ENCODE peak calls at places on chromosomes 2 and 18, in ten cellular contexts. L is NCI-H774; F is lung; X is activated CD4-positive, alpha-beta T cell treated with anti-CD3 and anti-CD28 coated beads for 36 hours; I is CD4-positive, CD25-positive, alpha-beta regulatory T cell; E is AG09309; G is A549; R is GDM1; S is GM04504; Q is adrenal gland. C is an unnamed sample.

GRCh38 chr18:34767601-34768027 is 57.5 kb downstream of the DTNA start:
- DNase-seq in R (no peak), F (no peak), I (no peak), Q (no peak), S (peak), G (no peak), X (no peak), L (no peak), E (peak), C (no peak)

GRCh38 chr2:240107386-240107785 is 28.7 kb downstream of the COPS9 start:
- DNase-seq in E (no peak), X (no peak), R (no peak), G (no peak), I (no peak), L (no peak), F (no peak), S (no peak), Q (no peak), C (no peak)

GRCh38 chr2:170585067-170585466 is 130.1 kb upstream of the SP5 start:
- DNase-seq in F (no peak), X (no peak), E (no peak), Q (no peak), G (no peak), R (no peak), L (no peak), S (no peak), I (no peak), C (no peak)

GRCh38 chr2:34025196-34025595 is 426.1 kb upstream of the FAM98A start:
- DNase-seq in S (no peak), I (no peak), F (no peak), L (no peak), R (no peak), E (no peak), X (no peak), G (no peak), Q (no peak), C (no peak)

GRCh38 chr2:219541611-219542180 is 1.9 kb downstream of the CHPF start:
- DNase-seq in X (peak), L (peak), Q (peak), F (peak), G (peak), S (no peak), E (no peak), R (peak), I (peak), C (peak)

GRCh38 chr2:74867841-74868658 is 34.1 kb downstream of the HK2 start:
- DNase-seq in L (no peak), E (peak), Q (no peak), F (no peak), G (peak), R (no peak), I (no peak), X (no peak), S (peak), C (no peak)

GRCh38 chr18:78927616-78928015 is 52.0 kb upstream of the SALL3 start:
- DNase-seq in Q (no peak), R (no peak), E (no peak), L (no peak), G (no peak), I (no peak), F (no peak), S (no peak), X (no peak), C (no peak)

GRCh38 chr2:118310878-118311442 is 222.7 kb downstream of the INSIG2 start:
- DNase-seq in I (no peak), Q (no peak), S (no peak), G (no peak), E (no peak), L (peak), R (no peak), X (no peak), F (no peak), C (no peak)

GRCh38 chr2:145277922-145278321 is 758.0 kb upstream of the ZEB2 start:
- DNase-seq in L (no peak), G (no peak), X (no peak), Q (no peak), R (no peak), E (no peak), F (no peak), S (no peak), I (no peak), C (no peak)

GRCh38 chr2:70691497-70691896 is 76.5 kb downstream of the ADD2 start:
- DNase-seq in R (no peak), Q (no peak), F (no peak), X (no peak), S (no peak), E (no peak), G (no peak), L (no peak), I (no peak), C (no peak)

GRCh38 chr2:200619275-200619674 is 33.5 kb downstream of the AOX1 start:
- DNase-seq in Q (no peak), L (no peak), I (no peak), E (no peak), S (no peak), F (no peak), R (no peak), G (peak), X (no peak), C (no peak)

GRCh38 chr2:42995752-42996422 is 203.5 kb upstream of the HAAO start:
- DNase-seq in X (no peak), R (no peak), Q (no peak), E (no peak), F (no peak), L (no peak), I (no peak), S (no peak), G (no peak), C (no peak)

GRCh38 chr2:200177971-200178911 is 128.3 kb upstream of the SPATS2L start:
- DNase-seq in R (no peak), I (no peak), X (no peak), G (peak), Q (no peak), L (no peak), E (no peak), F (no peak), S (no peak), C (no peak)

GRCh38 chr2:207227749-207228145 is 62.0 kb upstream of the KLF7 start:
- DNase-seq in E (no peak), R (no peak), G (no peak), I (no peak), X (no peak), S (no peak), F (no peak), Q (no peak), L (no peak), C (no peak)

GRCh38 chr2:150097891-150098595 is 389.4 kb downstream of the RND3 start:
- DNase-seq in F (no peak), G (peak), E (peak), R (no peak), S (no peak), X (no peak), Q (no peak), I (no peak), L (no peak), C (no peak)

GRCh38 chr2:149213764-149214493 is 116.5 kb upstream of the LYPD6 start:
- DNase-seq in R (no peak), I (no peak), E (no peak), Q (no peak), G (no peak), F (no peak), L (no peak), X (no peak), S (no peak), C (no peak)

GRCh38 chr18:56283346-56283745 is 355.0 kb downstream of the TXNL1 start:
- DNase-seq in L (no peak), Q (no peak), R (no peak), G (no peak), F (no peak), S (no peak), I (no peak), X (no peak), E (peak), C (no peak)

GRCh38 chr2:240411261-240412160 is 24.0 kb upstream of the GPC1 start:
- DNase-seq in E (no peak), X (no peak), G (no peak), L (no peak), Q (peak), S (no peak), R (no peak), F (no peak), I (no peak), C (no peak)

C was measured in anterior cingulate cortex.